ENCODE peak calls at places on chromosomes 4 and X, in seven cellular contexts. F is CD4-positive, alpha-beta T cell; V is BE2C; Z is tibial artery; O is right atrium auricular region; N is activated CD8-positive, alpha-beta T cell treated with anti-CD3 and anti-CD28 coated beads for 36 hours; B is IMR-90. X is an unnamed sample.

GRCh38 chr4:126733301-126733700 is 899.5 kb upstream of the INTU start:
- DNase-seq in V (no peak), N (no peak), Z (no peak), O (no peak), F (no peak), B (peak), X (no peak)

GRCh38 chr4:147617841-147618421 is 734 bp downstream of the TMEM184C start:
- DNase-seq in N (no peak), V (no peak), B (no peak), O (no peak), Z (no peak), F (no peak), X (no peak)

GRCh38 chrX:70033348-70033747 is 16.4 kb downstream of the AWAT2 start:
- DNase-seq in F (no peak), V (peak), B (peak), N (peak), O (no peak), Z (no peak), X (peak)

GRCh38 chrX:40318076-40318475 is 220.3 kb upstream of the BCOR start:
- DNase-seq in N (no peak), Z (no peak), B (no peak), V (no peak), F (no peak), O (no peak), X (no peak)

GRCh38 chr4:154189346-154189745 is 302.3 kb downstream of the DCHS2 start:
- DNase-seq in N (no peak), F (no peak), B (no peak), Z (no peak), V (no peak), O (no peak), X (no peak)

GRCh38 chrX:48473718-48473990 is 2.3 kb upstream of the FTSJ1 start:
- DNase-seq in V (no peak), F (no peak), O (no peak), Z (no peak), B (no peak), N (no peak), X (no peak)

GRCh38 chr4:36328130-36328529 is 46.7 kb downstream of the DTHD1 start:
- DNase-seq in O (no peak), V (no peak), Z (no peak), B (no peak), F (no peak), N (no peak), X (no peak)

GRCh38 chr4:87805971-87806370 is 6.6 kb downstream of the IBSP start:
- DNase-seq in Z (no peak), O (no peak), F (no peak), B (peak), V (no peak), N (no peak), X (no peak)

GRCh38 chr4:154164931-154165839 is 326.4 kb downstream of the DCHS2 start:
- DNase-seq in O (peak), Z (peak), N (peak), B (peak), F (no peak), V (no peak), X (no peak)

GRCh38 chrX:15242899-15243555 is 26.9 kb downstream of the ASB9 start:
- DNase-seq in V (peak), B (peak), O (no peak), N (peak), F (peak), Z (no peak), X (peak)

GRCh38 chrX:13283512-13283911 is 36.3 kb downstream of the ATXN3L start:
- DNase-seq in N (no peak), V (no peak), Z (no peak), F (no peak), B (no peak), O (no peak), X (no peak)

GRCh38 chr4:5757091-5757490 is 46.1 kb downstream of the EVC start:
- DNase-seq in F (no peak), V (no peak), O (peak), B (no peak), N (no peak), Z (peak), X (no peak)

GRCh38 chr4:12500409-12500808 is 983.7 kb downstream of the RAB28 start:
- DNase-seq in B (no peak), O (no peak), N (no peak), Z (no peak), V (no peak), F (no peak), X (no peak)

GRCh38 chr4:142648378-142648777 is 197.7 kb downstream of the INPP4B start:
- DNase-seq in V (no peak), F (no peak), N (no peak), Z (no peak), B (no peak), O (no peak), X (no peak)

GRCh38 chrX:69152398-69152797 is 12.9 kb downstream of the PJA1 start:
- DNase-seq in V (no peak), Z (no peak), F (no peak), O (no peak), N (no peak), B (no peak), X (no peak)

GRCh38 chrX:29851971-29852605 is 363.3 kb upstream of the MAGEB2 start:
- DNase-seq in V (no peak), O (no peak), B (no peak), Z (no peak), F (no peak), N (no peak), X (no peak)

GRCh38 chr4:26459756-26460530 is 30.3 kb downstream of the CCKAR start:
- DNase-seq in B (peak), N (no peak), O (no peak), V (no peak), F (no peak), Z (no peak), X (no peak)

GRCh38 chr4:75046641-75047040 is 113.7 kb downstream of the PARM1 start:
- DNase-seq in B (no peak), N (no peak), O (no peak), F (no peak), Z (no peak), V (no peak), X (no peak)

GRCh38 chrX:103356023-103356798 is at the start of gene TCEAL9:
- DNase-seq in Z (peak), N (peak), V (peak), O (peak), F (no peak), B (peak), X (peak)

GRCh38 chr4:94507708-94508107 is 56.0 kb downstream of the PDLIM5 start:
- DNase-seq in O (peak), Z (peak), B (peak), V (no peak), N (peak), F (no peak), X (no peak)

GRCh38 chr4:157172011-157172410 is 48.5 kb upstream of the GRIA2 start:
- DNase-seq in Z (no peak), V (no peak), O (no peak), N (no peak), F (no peak), B (peak), X (no peak)

GRCh38 chr4:683982-684571 is 4.9 kb downstream of the SLC49A3 start:
- DNase-seq in N (peak), B (peak), F (no peak), V (peak), O (no peak), Z (no peak), X (peak)

GRCh38 chr4:72977936-72978485 is 91.5 kb downstream of the COX18 start:
- DNase-seq in O (no peak), Z (no peak), F (no peak), B (no peak), V (no peak), N (no peak), X (no peak)

GRCh38 chr4:20544645-20545044 is 155.6 kb upstream of the PACRGL start:
- DNase-seq in O (no peak), B (peak), V (no peak), F (no peak), N (no peak), Z (no peak), X (no peak)

GRCh38 chr4:188551156-188551555 is 411.9 kb downstream of the TRIML1 start:
- DNase-seq in O (no peak), V (no peak), N (no peak), F (no peak), B (peak), Z (no peak), X (no peak)

GRCh38 chr4:81518762-81519427 is 47.2 kb upstream of the RASGEF1B start:
- DNase-seq in Z (no peak), N (no peak), V (no peak), O (no peak), F (no peak), B (no peak), X (no peak)

GRCh38 chr4:147825451-147826287 is 93.8 kb downstream of the ARHGAP10 start:
- DNase-seq in N (no peak), Z (no peak), O (no peak), B (no peak), F (no peak), V (peak), X (no peak)

GRCh38 chr4:41375561-41375960 is 118.8 kb downstream of the UCHL1 start:
- DNase-seq in V (no peak), O (no peak), Z (no peak), F (no peak), N (no peak), B (no peak), X (no peak)

GRCh38 chrX:40996886-40997530 is 88.2 kb upstream of the USP9X start:
- DNase-seq in V (peak), O (no peak), N (no peak), Z (no peak), B (peak), F (no peak), X (no peak)

GRCh38 chr4:137082051-137082450 is 450.2 kb downstream of the PCDH18 start:
- DNase-seq in N (no peak), V (no peak), B (no peak), Z (no peak), F (no peak), O (no peak), X (no peak)

GRCh38 chrX:118976599-118977340 is 2.4 kb downstream of the LONRF3 start:
- DNase-seq in V (peak), F (peak), Z (peak), B (no peak), N (peak), O (no peak), X (peak)

GRCh38 chrX:132671229-132671641 is 182.4 kb upstream of the MBNL3 start:
- DNase-seq in B (peak), F (no peak), V (no peak), O (no peak), Z (no peak), N (no peak), X (no peak)

GRCh38 chr4:105895324-105895608 is at the start of gene NPNT:
- DNase-seq in Z (no peak), O (no peak), B (no peak), F (no peak), N (no peak), V (peak), X (peak)

GRCh38 chr4:48575964-48576363 is 85.9 kb downstream of the ZAR1 start:
- DNase-seq in F (no peak), Z (no peak), B (peak), O (no peak), N (no peak), V (no peak), X (no peak)

GRCh38 chr4:131644619-131645018 is 1504.5 kb upstream of the PCDH10 start:
- DNase-seq in B (peak), F (no peak), O (no peak), Z (no peak), V (peak), N (no peak), X (peak)

DNA sequence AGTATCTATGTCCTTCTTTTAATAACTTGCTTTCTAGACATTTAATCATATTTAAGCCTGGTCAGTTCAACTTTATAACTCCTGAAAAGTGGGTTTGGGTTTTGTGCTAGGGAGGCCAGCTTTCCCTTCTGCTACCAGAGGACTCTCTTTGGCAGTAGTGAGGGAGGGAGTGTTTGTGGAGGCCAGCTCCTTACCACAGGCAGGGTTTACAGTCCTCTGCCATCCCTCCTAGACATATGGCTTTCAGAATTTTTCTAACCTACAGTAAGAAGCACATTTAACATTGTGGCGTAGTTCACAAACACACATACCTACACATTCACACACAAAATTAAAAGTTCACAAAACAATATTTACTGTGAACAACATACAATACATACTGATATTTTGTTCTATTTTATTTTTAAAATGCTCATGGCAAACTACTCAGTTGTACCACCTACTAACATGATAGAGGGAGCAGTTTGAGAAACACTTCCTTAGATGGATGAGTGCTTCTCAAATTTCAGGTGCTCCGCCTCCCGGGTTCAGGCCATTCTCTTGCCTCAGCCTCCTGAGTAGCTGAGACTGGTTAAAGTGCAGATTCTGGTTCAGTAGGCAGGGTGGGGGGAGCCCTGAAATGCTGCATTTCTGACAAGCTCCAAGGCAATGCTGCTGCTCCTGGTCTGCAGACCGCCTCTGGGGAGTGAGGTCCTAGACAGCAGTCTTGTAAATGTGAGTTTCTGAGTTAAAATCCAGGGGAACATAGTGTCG is 86.7 kb downstream of the PTTG2 start:
- DNase-seq in B (peak), V (no peak), N (no peak), F (no peak), O (no peak), Z (peak), X (peak)
- TF ChIP-seq CTCF in B (no peak), V (no peak), N (no peak), F (no peak), O (no peak), Z (no peak), X (no peak)

DNA sequence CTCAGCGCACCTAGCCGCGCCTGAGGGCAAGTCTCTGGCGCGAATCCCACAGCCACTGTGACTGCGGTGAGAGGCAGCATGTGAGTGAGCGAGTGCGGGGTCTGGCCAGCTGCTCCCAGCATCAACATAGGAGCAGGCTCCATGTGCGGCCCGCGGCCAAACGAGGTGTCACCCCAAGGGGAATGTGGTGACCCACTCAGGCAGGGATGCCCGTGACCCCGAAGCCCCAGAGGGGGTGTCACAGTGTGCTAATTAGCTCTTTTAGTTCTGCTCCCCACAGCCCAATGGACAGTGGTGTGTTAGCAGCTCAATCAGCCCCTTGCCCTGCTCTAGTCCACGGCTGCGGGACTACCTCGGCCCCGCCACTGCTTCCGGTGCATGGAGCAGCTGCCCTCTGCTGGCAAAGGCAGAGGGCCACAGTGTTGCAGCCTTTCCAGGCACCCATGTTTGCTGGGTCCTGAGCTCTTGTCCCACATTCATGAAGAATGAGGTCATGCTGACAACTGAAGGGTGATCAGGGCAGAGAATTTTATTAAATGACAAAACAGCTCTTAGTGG is 61.4 kb downstream of the AGA start:
- DNase-seq in B (no peak), O (no peak), Z (no peak), F (no peak), V (peak), N (peak), X (no peak)
- TF ChIP-seq CTCF in B (peak), O (no peak), Z (no peak), F (no peak), V (peak), N (no peak), X (no peak)

GRCh38 chr4:118141240-118141639 is 107.0 kb downstream of the NDST3 start:
- DNase-seq in V (no peak), Z (no peak), B (no peak), F (no peak), O (no peak), N (no peak), X (no peak)
- TF ChIP-seq CTCF in V (no peak), Z (no peak), B (no peak), F (no peak), O (no peak), N (no peak), X (no peak)

GRCh38 chrX:76550016-76550415 is 122.5 kb downstream of the MAGEE1 start:
- DNase-seq in F (no peak), Z (no peak), O (no peak), B (no peak), V (no peak), N (no peak), X (no peak)

GRCh38 chrX:76555269-76555668 is 127.8 kb downstream of the MAGEE1 start:
- DNase-seq in V (no peak), F (no peak), B (no peak), O (no peak), N (no peak), Z (no peak), X (no peak)

DNA sequence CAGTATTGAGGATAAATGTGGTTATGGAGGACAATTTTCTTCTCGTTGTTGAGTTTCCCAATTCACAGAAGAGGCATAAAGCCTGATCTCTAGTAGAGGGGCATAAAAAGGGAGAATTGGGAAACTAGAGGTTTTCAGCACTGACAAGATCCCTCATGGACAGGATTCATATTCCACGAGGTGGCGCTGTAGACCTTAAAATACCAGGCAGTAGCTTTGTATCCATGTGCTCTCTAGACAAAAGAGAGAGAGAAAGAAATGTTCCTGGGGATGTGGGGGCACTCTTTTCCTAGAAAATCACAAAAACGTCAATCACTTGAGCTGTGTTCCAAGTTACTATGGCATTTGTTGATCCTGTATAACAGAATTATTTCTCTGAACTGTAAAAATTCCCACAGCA is 128.3 kb downstream of the MAGEE1 start:
- DNase-seq in Z (no peak), O (no peak), N (peak), F (no peak), V (peak), B (peak), X (peak)
- TF ChIP-seq CTCF in Z (no peak), O (no peak), N (no peak), F (no peak), V (peak), B (peak), X (no peak)

DNA sequence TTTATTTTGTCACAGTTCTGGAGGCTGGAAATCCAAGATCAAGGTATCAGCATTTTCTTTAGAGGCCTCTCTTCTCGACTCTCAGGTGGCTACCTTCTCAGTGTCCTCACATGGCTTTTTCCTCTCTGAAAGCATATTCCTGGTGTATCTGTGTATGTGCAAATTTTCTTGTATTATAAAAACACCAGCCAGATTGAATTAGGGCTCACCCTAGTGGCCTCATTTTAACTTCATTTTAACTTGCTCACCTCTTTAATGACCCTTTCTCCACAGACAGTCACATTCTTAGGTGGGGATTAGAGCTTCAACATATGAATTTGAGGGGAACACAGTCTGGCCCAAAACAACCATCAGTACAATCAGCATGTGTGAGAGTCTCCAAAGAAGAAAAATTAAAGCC is 542.4 kb upstream of the FAM241A start:
- DNase-seq in V (no peak), Z (no peak), F (no peak), N (no peak), B (peak), O (no peak), X (no peak)
- TF ChIP-seq CTCF in V (peak), Z (no peak), F (no peak), N (no peak), B (peak), O (no peak), X (no peak)

GRCh38 chrX:80282535-80282934 is 137.7 kb upstream of the TENT5D start:
- DNase-seq in Z (no peak), V (no peak), O (no peak), N (no peak), F (no peak), B (no peak), X (no peak)
- TF ChIP-seq CTCF in Z (no peak), V (no peak), O (peak), N (peak), F (no peak), B (peak), X (no peak)